ENCODE peak calls at places on chromosomes 12 and 14, in four cellular contexts. One of them, this sample, is unnamed.

GRCh38 chr12:114481200-114481535 is 75.2 kb upstream of the TBX5 start:
- DNase-seq in testis: no peak
- DNase-seq in kidney: no peak
- DNase-seq in pancreas: no peak
- DNase-seq in this sample: no peak

GRCh38 chr14:50082784-50083466 is 33.4 kb downstream of the VCPKMT start:
- DNase-seq in testis: no peak
- DNase-seq in kidney: no peak
- DNase-seq in pancreas: no peak
- DNase-seq in this sample: no peak

GRCh38 chr14:105419305-105420091 is at the start of gene MTA1:
- DNase-seq in testis: no peak
- DNase-seq in kidney: peak
- DNase-seq in pancreas: no peak
- DNase-seq in this sample: no peak

GRCh38 chr14:36047912-36048311 is 128.6 kb downstream of the PTCSC3 start:
- DNase-seq in testis: no peak
- DNase-seq in kidney: no peak
- DNase-seq in pancreas: no peak
- DNase-seq in this sample: no peak

GRCh38 chr12:26113853-26114719 is 10.8 kb downstream of the BHLHE41 start:
- DNase-seq in testis: peak
- DNase-seq in kidney: peak
- DNase-seq in pancreas: peak
- DNase-seq in this sample: peak

GRCh38 chr12:119014368-119014767 is 33.0 kb downstream of the SRRM4 start:
- DNase-seq in testis: no peak
- DNase-seq in kidney: no peak
- DNase-seq in pancreas: no peak
- DNase-seq in this sample: no peak

GRCh38 chr12:106885546-106886249 is 70.0 kb upstream of the TMEM263 start:
- DNase-seq in testis: no peak
- DNase-seq in kidney: no peak
- DNase-seq in pancreas: no peak
- DNase-seq in this sample: no peak

GRCh38 chr12:108653082-108653516 is 19.4 kb upstream of the SELPLG start:
- DNase-seq in testis: no peak
- DNase-seq in kidney: no peak
- DNase-seq in pancreas: no peak
- DNase-seq in this sample: no peak

GRCh38 chr14:64688801-64689200 is 15.4 kb upstream of the PLEKHG3 start:
- DNase-seq in testis: no peak
- DNase-seq in kidney: no peak
- DNase-seq in pancreas: no peak
- DNase-seq in this sample: no peak

GRCh38 chr12:110330544-110330943 is 49.5 kb downstream of the ATP2A2 start:
- DNase-seq in testis: no peak
- DNase-seq in kidney: no peak
- DNase-seq in pancreas: no peak
- DNase-seq in this sample: no peak

GRCh38 chr14:93010543-93011541 is 87.9 kb downstream of the CHGA start:
- DNase-seq in testis: no peak
- DNase-seq in kidney: no peak
- DNase-seq in pancreas: no peak
- DNase-seq in this sample: no peak

GRCh38 chr12:18658829-18659228 is 79.0 kb downstream of the PLCZ1 start:
- DNase-seq in testis: no peak
- DNase-seq in kidney: no peak
- DNase-seq in pancreas: no peak
- DNase-seq in this sample: no peak

GRCh38 chr12:32586390-32586789 is 92.7 kb upstream of the DNM1L start:
- DNase-seq in testis: no peak
- DNase-seq in kidney: no peak
- DNase-seq in pancreas: no peak
- DNase-seq in this sample: no peak

This sample was measured in globus pallidus.